ENCODE peak calls at places on chromosomes 2 and 18, in six cellular contexts. F is neural progenitor cell, X is HCT116, H is heart right ventricle, A is transverse colon, N is Karpas-422. S is an unnamed sample.

GRCh38 chr18:51655327-51655698 is 457.8 kb upstream of the MEX3C start:
- DNase-seq in N (no peak), X (no peak), A (no peak), F (no peak), H (no peak), S (no peak)

GRCh38 chr2:150152240-150152639 is 335.2 kb downstream of the RND3 start:
- DNase-seq in X (no peak), N (no peak), F (no peak), H (no peak), A (no peak), S (no peak)

GRCh38 chr2:209624192-209624938 is 147.3 kb upstream of the UNC80 start:
- DNase-seq in H (no peak), A (no peak), F (no peak), X (no peak), N (no peak), S (no peak)

GRCh38 chr2:108904680-108905079 is 84.3 kb downstream of the EDAR start:
- DNase-seq in N (no peak), H (no peak), X (no peak), A (no peak), F (no peak), S (no peak)

GRCh38 chr2:86372641-86373502 is 35.4 kb upstream of the REEP1 start:
- DNase-seq in A (peak; percentile 60), F (peak; percentile 77), N (peak; percentile 65), X (peak; percentile 43), H (no peak), S (peak; percentile 51)

GRCh38 chr18:49359732-49360444 is 100.6 kb downstream of the DYM start:
- DNase-seq in F (no peak), X (no peak), A (no peak), N (peak; percentile 55), H (no peak), S (no peak)

GRCh38 chr2:234446404-234447076 is 50.3 kb downstream of the ARL4C start:
- DNase-seq in H (peak; percentile 60), X (no peak), A (peak; percentile 71), N (peak; percentile 59), F (no peak), S (no peak)

GRCh38 chr2:88671786-88672427 is 19.6 kb upstream of the RPIA start:
- DNase-seq in A (no peak), N (peak; percentile 85), X (peak; percentile 34), H (no peak), F (peak; percentile 38), S (peak; percentile 12)

GRCh38 chr2:180893752-180894151 is 86.7 kb upstream of the UBE2E3 start:
- DNase-seq in A (no peak), H (no peak), F (no peak), X (no peak), N (no peak), S (no peak)

GRCh38 chr2:30802611-30803010 is 4.6 kb downstream of the CAPN13 start:
- DNase-seq in F (no peak), N (no peak), X (no peak), H (no peak), A (no peak), S (no peak)

GRCh38 chr2:216915548-216916128 is 55.8 kb upstream of the TNP1 start:
- DNase-seq in A (no peak), X (no peak), H (no peak), F (no peak), N (no peak), S (no peak)

GRCh38 chr2:159758686-159759085 is 39.3 kb downstream of the CD302 start:
- DNase-seq in A (no peak), N (no peak), F (no peak), H (no peak), X (no peak), S (no peak)

GRCh38 chr2:100320547-100321180 is 1.6 kb downstream of the LONRF2 start:
- DNase-seq in A (no peak), X (no peak), H (no peak), F (no peak), N (no peak), S (no peak)

GRCh38 chr2:199100326-199101110 is 357.2 kb downstream of the SATB2 start:
- DNase-seq in X (no peak), H (no peak), F (no peak), A (no peak), N (no peak), S (no peak)

GRCh38 chr2:8249191-8249590 is 432.7 kb upstream of the ID2 start:
- DNase-seq in X (no peak), F (no peak), H (peak; percentile 33), A (no peak), N (no peak), S (no peak)

GRCh38 chr18:77056399-77057015 is 76.1 kb downstream of the MBP start:
- DNase-seq in F (peak; percentile 63), H (no peak), A (no peak), X (no peak), N (peak; percentile 44), S (no peak)

GRCh38 chr18:52175406-52175805 is 164.6 kb upstream of the DCC start:
- DNase-seq in H (no peak), X (no peak), A (no peak), F (no peak), N (no peak), S (no peak)

GRCh38 chr2:130728549-130729310 is at the start of gene GPR148:
- DNase-seq in H (no peak), A (no peak), F (no peak), X (no peak), N (no peak), S (no peak)

GRCh38 chr2:130729311-130730299 is 735 bp downstream of the GPR148 start:
- DNase-seq in N (no peak), X (no peak), H (no peak), A (no peak), F (no peak), S (no peak)

GRCh38 chr2:130728007-130728454 is 839 bp upstream of the GPR148 start:
- DNase-seq in F (no peak), A (peak; percentile 12), N (no peak), H (no peak), X (no peak), S (no peak)

GRCh38 chr2:130726614-130727180 is 2.2 kb upstream of the GPR148 start:
- DNase-seq in A (no peak), F (no peak), H (no peak), N (no peak), X (no peak), S (no peak)

GRCh38 chr2:130727286-130727924 is 1.5 kb upstream of the GPR148 start:
- DNase-seq in A (peak; percentile 83), F (peak; percentile 95), X (peak; percentile 52), N (peak; percentile 86), H (peak; percentile 79), S (peak; percentile 89)
- H3K4me3 ChIP-seq in A (peak overlapping the region; percentile 49), F (peak overlapping the region; percentile 57), X (peak overlapping the region; percentile 48), N (peak overlapping the region; percentile 42), H (peak overlapping the region; percentile 61), S (peak overlapping the region; percentile 50)

DNA sequence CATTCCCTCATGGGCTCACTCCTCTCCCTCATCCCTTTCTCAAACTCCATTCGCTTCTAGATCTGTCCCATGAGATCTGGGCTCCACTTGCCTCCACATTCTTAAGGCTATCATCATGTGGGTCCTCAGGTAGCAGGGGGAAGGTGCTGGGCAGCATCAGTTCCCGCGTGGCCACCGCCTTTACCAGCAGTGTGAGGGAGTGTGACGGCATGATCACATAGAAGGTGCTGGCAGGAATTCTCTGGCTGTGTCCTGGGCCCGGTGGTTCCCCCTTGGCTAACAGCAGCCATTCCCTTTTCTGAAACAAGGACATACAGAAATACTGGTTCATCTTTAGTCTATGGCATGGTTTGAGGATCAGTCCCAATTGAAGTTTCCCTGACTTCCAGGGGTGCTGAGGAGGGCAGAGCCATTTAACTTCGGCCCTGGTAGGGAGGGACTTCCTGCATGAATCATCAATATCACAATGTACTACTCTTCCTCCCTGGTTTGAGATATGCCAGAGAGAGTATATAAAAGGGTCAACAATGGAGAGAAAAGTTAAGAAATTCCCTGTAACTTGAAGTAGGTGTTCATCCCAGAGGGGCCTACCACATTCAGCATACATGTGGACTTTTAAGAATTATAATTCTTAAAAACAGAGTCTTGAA is 7.7 kb downstream of the DOK1 start:
- DNase-seq in X (no peak), A (no peak), F (no peak), N (no peak), H (no peak), S (no peak)
- H3K4me1 ChIP-seq in X (peaks cover 18% of the 10 kb centered on the region), A (no peaks in the 10 kb centered on the region), F (no peaks in the 10 kb centered on the region), N (no peaks in the 10 kb centered on the region), H (no peaks in the 10 kb centered on the region), S (no peaks in the 10 kb centered on the region)

GRCh38 chr2:72917138-72917874 is at the start of gene EMX1:
- DNase-seq in F (peak; percentile 92), H (no peak), N (no peak), A (peak; percentile 84), X (peak; percentile 60), S (no peak)
- H3K4me3 ChIP-seq in F (peak within 1 kb of the TSS; percentile 44), H (peak within 1 kb of the TSS; percentile 47), N (no peak within 1 kb of the TSS), A (peak within 1 kb of the TSS; percentile 38), X (peak within 1 kb of the TSS; percentile 53), S (no peak within 1 kb of the TSS)

DNA sequence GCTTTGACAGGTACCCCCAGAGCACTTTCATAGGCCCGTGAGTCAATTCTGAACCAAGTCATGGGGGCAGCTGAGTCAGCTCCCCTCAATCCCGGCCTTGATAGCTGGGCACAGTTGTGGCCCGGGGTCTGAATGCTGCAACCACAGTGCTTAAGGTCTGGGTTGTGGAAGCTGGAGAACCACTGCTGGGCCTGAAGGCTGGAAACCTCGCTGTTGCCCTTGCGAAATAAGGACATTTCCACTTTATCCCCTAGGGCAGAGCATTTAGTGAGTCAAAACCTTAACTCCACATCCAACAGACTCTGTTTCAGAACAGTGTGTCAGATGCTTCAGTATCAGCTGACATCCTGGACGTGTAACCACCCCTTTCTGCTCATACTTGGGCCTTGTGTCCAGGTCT is 58.6 kb downstream of the SP110 start:
- DNase-seq in X (no peak), N (no peak), F (no peak), H (no peak), A (no peak), S (no peak)
- H3K4me1 ChIP-seq in X (no peaks in the 10 kb centered on the region), N (no peaks in the 10 kb centered on the region), F (no peaks in the 10 kb centered on the region), H (peaks cover 3% of the 10 kb centered on the region), A (no peaks in the 10 kb centered on the region), S (peaks cover 3% of the 10 kb centered on the region)

S was measured in BE2C.